ENCODE peak calls at places on chromosomes 13 and 19, in nine cellular contexts. One of them, this sample, is unnamed.

GRCh38 chr19:5138606-5139594 is 170.0 kb downstream of the KDM4B start:
- DNase-seq in PC-3: peak; percentile 57
- DNase-seq in fibroblast of lung: peak; percentile 92
- DNase-seq in colonic mucosa: peak; percentile 54
- DNase-seq in BJ: peak; percentile 46
- DNase-seq in ovary: no peak
- DNase-seq in pancreas: peak; percentile 15
- DNase-seq in kidney epithelial cell: no peak
- DNase-seq in stomach: peak; percentile 56
- DNase-seq in this sample: peak; percentile 25

GRCh38 chr19:17333611-17334413 is 843 bp downstream of the ANO8 start:
- DNase-seq in PC-3: peak; percentile 88
- DNase-seq in fibroblast of lung: peak; percentile 85
- DNase-seq in colonic mucosa: no peak
- DNase-seq in BJ: no peak
- DNase-seq in ovary: no peak
- DNase-seq in pancreas: no peak
- DNase-seq in kidney epithelial cell: peak; percentile 70
- DNase-seq in stomach: peak; percentile 64
- DNase-seq in this sample: peak; percentile 74

GRCh38 chr19:6739390-6739883 is at the start of gene TRIP10:
- DNase-seq in PC-3: peak; percentile 87
- DNase-seq in fibroblast of lung: peak; percentile 62
- DNase-seq in colonic mucosa: peak; percentile 89
- DNase-seq in BJ: no peak
- DNase-seq in ovary: peak; percentile 93
- DNase-seq in pancreas: peak; percentile 91
- DNase-seq in kidney epithelial cell: no peak
- DNase-seq in stomach: peak; percentile 90
- DNase-seq in this sample: no peak

GRCh38 chr13:112106467-112107141 is 39.7 kb downstream of the SOX1 start:
- DNase-seq in PC-3: no peak
- DNase-seq in fibroblast of lung: no peak
- DNase-seq in colonic mucosa: no peak
- DNase-seq in BJ: no peak
- DNase-seq in ovary: no peak
- DNase-seq in pancreas: no peak
- DNase-seq in kidney epithelial cell: no peak
- DNase-seq in stomach: no peak
- DNase-seq in this sample: no peak

GRCh38 chr19:3494051-3494450 is 6.4 kb downstream of the DOHH start:
- DNase-seq in PC-3: no peak
- DNase-seq in fibroblast of lung: no peak
- DNase-seq in colonic mucosa: no peak
- DNase-seq in BJ: no peak
- DNase-seq in ovary: no peak
- DNase-seq in pancreas: no peak
- DNase-seq in kidney epithelial cell: no peak
- DNase-seq in stomach: peak; percentile 62
- DNase-seq in this sample: no peak

GRCh38 chr13:21309542-21310172 is 133.2 kb downstream of the MRPL57 start:
- DNase-seq in PC-3: no peak
- DNase-seq in fibroblast of lung: no peak
- DNase-seq in colonic mucosa: no peak
- DNase-seq in BJ: no peak
- DNase-seq in ovary: no peak
- DNase-seq in pancreas: no peak
- DNase-seq in kidney epithelial cell: no peak
- DNase-seq in stomach: no peak
- DNase-seq in this sample: no peak

GRCh38 chr19:4061178-4061682 is 5.5 kb downstream of the ZBTB7A start:
- DNase-seq in PC-3: peak; percentile 51
- DNase-seq in fibroblast of lung: no peak
- DNase-seq in colonic mucosa: peak; percentile 97
- DNase-seq in BJ: no peak
- DNase-seq in ovary: peak; percentile 72
- DNase-seq in pancreas: peak; percentile 94
- DNase-seq in kidney epithelial cell: no peak
- DNase-seq in stomach: peak; percentile 93
- DNase-seq in this sample: peak; percentile 48

GRCh38 chr13:73870970-73871935 is 263.0 kb downstream of the KLF12 start:
- DNase-seq in PC-3: no peak
- DNase-seq in fibroblast of lung: peak; percentile 96
- DNase-seq in colonic mucosa: no peak
- DNase-seq in BJ: peak; percentile 35
- DNase-seq in ovary: peak; percentile 24
- DNase-seq in pancreas: no peak
- DNase-seq in kidney epithelial cell: peak; percentile 34
- DNase-seq in stomach: no peak
- DNase-seq in this sample: peak; percentile 13

GRCh38 chr13:67147257-67148218 is 82.6 kb downstream of the PCDH9 start:
- DNase-seq in PC-3: peak; percentile 14
- DNase-seq in fibroblast of lung: peak; percentile 85
- DNase-seq in colonic mucosa: no peak
- DNase-seq in BJ: peak; percentile 18
- DNase-seq in ovary: no peak
- DNase-seq in pancreas: no peak
- DNase-seq in kidney epithelial cell: peak; percentile 9
- DNase-seq in stomach: no peak
- DNase-seq in this sample: peak; percentile 35

GRCh38 chr13:85266331-85266730 is 532.9 kb downstream of the SLITRK6 start:
- DNase-seq in PC-3: peak; percentile 29
- DNase-seq in fibroblast of lung: no peak
- DNase-seq in colonic mucosa: no peak
- DNase-seq in BJ: no peak
- DNase-seq in ovary: no peak
- DNase-seq in pancreas: no peak
- DNase-seq in kidney epithelial cell: no peak
- DNase-seq in stomach: no peak
- DNase-seq in this sample: peak; percentile 47

GRCh38 chr13:39311619-39312018 is 273.4 kb downstream of the NHLRC3 start:
- DNase-seq in PC-3: no peak
- DNase-seq in fibroblast of lung: peak; percentile 42
- DNase-seq in colonic mucosa: no peak
- DNase-seq in BJ: no peak
- DNase-seq in ovary: no peak
- DNase-seq in pancreas: no peak
- DNase-seq in kidney epithelial cell: no peak
- DNase-seq in stomach: no peak
- DNase-seq in this sample: no peak

GRCh38 chr19:839146-839872 is 1.5 kb upstream of the PRTN3 start:
- DNase-seq in PC-3: no peak
- DNase-seq in fibroblast of lung: no peak
- DNase-seq in colonic mucosa: no peak
- DNase-seq in BJ: no peak
- DNase-seq in ovary: no peak
- DNase-seq in pancreas: no peak
- DNase-seq in kidney epithelial cell: no peak
- DNase-seq in stomach: no peak
- DNase-seq in this sample: no peak

GRCh38 chr13:51394724-51395123 is 55.2 kb downstream of the SERPINE3 start:
- DNase-seq in PC-3: no peak
- DNase-seq in fibroblast of lung: no peak
- DNase-seq in colonic mucosa: no peak
- DNase-seq in BJ: no peak
- DNase-seq in ovary: no peak
- DNase-seq in pancreas: no peak
- DNase-seq in kidney epithelial cell: no peak
- DNase-seq in stomach: no peak
- DNase-seq in this sample: no peak

GRCh38 chr13:90835826-90836225 is 511.7 kb upstream of the MIR17HG start:
- DNase-seq in PC-3: no peak
- DNase-seq in fibroblast of lung: no peak
- DNase-seq in colonic mucosa: no peak
- DNase-seq in BJ: no peak
- DNase-seq in ovary: no peak
- DNase-seq in pancreas: no peak
- DNase-seq in kidney epithelial cell: no peak
- DNase-seq in stomach: no peak
- DNase-seq in this sample: no peak

GRCh38 chr19:5913739-5914357 is at the start of gene CAPS:
- DNase-seq in PC-3: peak; percentile 97
- DNase-seq in fibroblast of lung: peak; percentile 64
- DNase-seq in colonic mucosa: peak; percentile 76
- DNase-seq in BJ: no peak
- DNase-seq in ovary: no peak
- DNase-seq in pancreas: peak; percentile 82
- DNase-seq in kidney epithelial cell: peak; percentile 62
- DNase-seq in stomach: peak; percentile 91
- DNase-seq in this sample: peak; percentile 64

GRCh38 chr13:111658150-111659100 is 338.0 kb downstream of the TEX29 start:
- DNase-seq in PC-3: no peak
- DNase-seq in fibroblast of lung: no peak
- DNase-seq in colonic mucosa: no peak
- DNase-seq in BJ: no peak
- DNase-seq in ovary: no peak
- DNase-seq in pancreas: no peak
- DNase-seq in kidney epithelial cell: no peak
- DNase-seq in stomach: no peak
- DNase-seq in this sample: no peak

GRCh38 chr13:30446122-30446500 is 19.6 kb downstream of the HMGB1 start:
- DNase-seq in PC-3: no peak
- DNase-seq in fibroblast of lung: no peak
- DNase-seq in colonic mucosa: no peak
- DNase-seq in BJ: no peak
- DNase-seq in ovary: no peak
- DNase-seq in pancreas: no peak
- DNase-seq in kidney epithelial cell: no peak
- DNase-seq in stomach: no peak
- DNase-seq in this sample: no peak
- H3K4me3 ChIP-seq in PC-3: no peak overlapping the region
- H3K4me3 ChIP-seq in fibroblast of lung: peak overlapping the region; percentile 10
- H3K4me3 ChIP-seq in colonic mucosa: peak overlapping the region; percentile 37
- H3K4me3 ChIP-seq in BJ: no peak overlapping the region
- H3K4me3 ChIP-seq in ovary: peak overlapping the region; percentile 43
- H3K4me3 ChIP-seq in pancreas: peak overlapping the region; percentile 30
- H3K4me3 ChIP-seq in kidney epithelial cell: peak overlapping the region; percentile 19
- H3K4me3 ChIP-seq in stomach: peak overlapping the region; percentile 35
- H3K4me3 ChIP-seq in this sample: no peak overlapping the region

GRCh38 chr19:30227661-30228112 is 144.5 kb upstream of the ZNF536 start:
- DNase-seq in PC-3: peak; percentile 48
- DNase-seq in fibroblast of lung: peak; percentile 59
- DNase-seq in colonic mucosa: peak; percentile 67
- DNase-seq in BJ: no peak
- DNase-seq in ovary: peak; percentile 59
- DNase-seq in pancreas: peak; percentile 67
- DNase-seq in kidney epithelial cell: no peak
- DNase-seq in stomach: peak; percentile 33
- DNase-seq in this sample: no peak

GRCh38 chr19:30229524-30230174 is 142.5 kb upstream of the ZNF536 start:
- DNase-seq in PC-3: no peak
- DNase-seq in fibroblast of lung: no peak
- DNase-seq in colonic mucosa: no peak
- DNase-seq in BJ: no peak
- DNase-seq in ovary: no peak
- DNase-seq in pancreas: no peak
- DNase-seq in kidney epithelial cell: no peak
- DNase-seq in stomach: no peak
- DNase-seq in this sample: no peak

GRCh38 chr19:30227071-30227621 is 145.0 kb upstream of the ZNF536 start:
- DNase-seq in PC-3: no peak
- DNase-seq in fibroblast of lung: no peak
- DNase-seq in colonic mucosa: no peak
- DNase-seq in BJ: no peak
- DNase-seq in ovary: no peak
- DNase-seq in pancreas: no peak
- DNase-seq in kidney epithelial cell: no peak
- DNase-seq in stomach: no peak
- DNase-seq in this sample: no peak

GRCh38 chr19:30228113-30228725 is 144.0 kb upstream of the ZNF536 start:
- DNase-seq in PC-3: no peak
- DNase-seq in fibroblast of lung: no peak
- DNase-seq in colonic mucosa: no peak
- DNase-seq in BJ: no peak
- DNase-seq in ovary: no peak
- DNase-seq in pancreas: no peak
- DNase-seq in kidney epithelial cell: no peak
- DNase-seq in stomach: no peak
- DNase-seq in this sample: no peak

DNA sequence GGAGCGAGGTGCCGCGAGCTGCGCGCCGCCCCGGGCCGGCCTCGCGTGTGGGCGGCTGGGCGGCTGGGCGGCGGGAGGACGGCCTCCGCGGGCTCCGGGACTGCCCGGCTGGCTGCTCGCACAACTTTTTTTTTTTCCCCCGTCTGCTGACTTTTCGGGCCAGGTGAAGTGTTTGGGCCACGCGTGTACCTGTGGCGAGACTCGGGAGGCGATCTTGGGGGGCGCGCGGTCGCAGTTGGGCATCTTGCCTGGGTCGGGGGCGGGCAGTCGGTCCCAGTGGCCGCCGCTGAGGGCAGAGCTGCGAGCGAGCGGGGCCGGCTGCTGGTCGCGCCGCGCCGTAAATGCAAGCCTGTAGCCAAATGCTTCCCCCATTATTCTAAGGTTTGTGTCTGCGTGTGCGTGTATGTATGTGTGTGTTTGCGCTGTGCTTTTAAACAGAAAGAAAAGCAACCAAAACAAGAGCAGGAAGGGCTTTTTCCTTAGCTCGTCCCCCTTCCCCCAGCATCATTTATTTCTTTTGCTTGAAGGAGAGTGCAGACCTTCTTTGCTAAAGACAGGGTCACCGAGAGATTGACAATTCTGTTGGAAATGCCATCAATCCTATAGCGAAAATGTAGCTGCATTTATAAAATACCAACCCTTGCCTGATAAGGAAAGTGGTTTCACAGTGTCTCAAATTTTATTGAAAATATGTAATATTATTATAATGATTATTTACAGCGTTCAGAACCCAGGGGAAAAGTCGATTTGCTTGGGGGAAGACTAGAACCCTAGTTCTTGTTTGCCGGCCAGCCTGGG is 143.3 kb upstream of the ZNF536 start:
- DNase-seq in PC-3: no peak
- DNase-seq in fibroblast of lung: no peak
- DNase-seq in colonic mucosa: no peak
- DNase-seq in BJ: no peak
- DNase-seq in ovary: no peak
- DNase-seq in pancreas: no peak
- DNase-seq in kidney epithelial cell: no peak
- DNase-seq in stomach: no peak
- DNase-seq in this sample: no peak
- H3K27me3 ChIP-seq in PC-3: peaks cover 48% of the 10 kb centered on the region
- H3K27me3 ChIP-seq in fibroblast of lung: peaks cover 13% of the 10 kb centered on the region
- H3K27me3 ChIP-seq in colonic mucosa: peaks cover 56% of the 10 kb centered on the region
- H3K27me3 ChIP-seq in BJ: peaks cover 18% of the 10 kb centered on the region
- H3K27me3 ChIP-seq in ovary: no peaks in the 10 kb centered on the region
- H3K27me3 ChIP-seq in pancreas: no peaks in the 10 kb centered on the region
- H3K27me3 ChIP-seq in kidney epithelial cell: peaks cover 55% of the 10 kb centered on the region
- H3K27me3 ChIP-seq in stomach: peaks cover 8% of the 10 kb centered on the region
- H3K27me3 ChIP-seq in this sample: peaks cover 24% of the 10 kb centered on the region

GRCh38 chr13:42039946-42040729 is 8.3 kb upstream of the DGKH start:
- DNase-seq in PC-3: peak; percentile 76
- DNase-seq in fibroblast of lung: peak; percentile 87
- DNase-seq in colonic mucosa: peak; percentile 95
- DNase-seq in BJ: no peak
- DNase-seq in ovary: peak; percentile 92
- DNase-seq in pancreas: peak; percentile 84
- DNase-seq in kidney epithelial cell: no peak
- DNase-seq in stomach: peak; percentile 91
- DNase-seq in this sample: peak; percentile 63
- TF ChIP-seq CTCF in PC-3: no peak
- TF ChIP-seq CTCF in fibroblast of lung: no peak
- TF ChIP-seq CTCF in colonic mucosa: no peak
- TF ChIP-seq CTCF in BJ: no peak
- TF ChIP-seq CTCF in ovary: no peak
- TF ChIP-seq CTCF in pancreas: no peak
- TF ChIP-seq CTCF in kidney epithelial cell: no peak
- TF ChIP-seq CTCF in stomach: no peak
- TF ChIP-seq CTCF in this sample: no peak

GRCh38 chr19:41299046-41299754 is 10.8 kb upstream of the CCDC97 start:
- DNase-seq in PC-3: no peak
- DNase-seq in fibroblast of lung: peak; percentile 13
- DNase-seq in colonic mucosa: no peak
- DNase-seq in BJ: no peak
- DNase-seq in ovary: no peak
- DNase-seq in pancreas: no peak
- DNase-seq in kidney epithelial cell: no peak
- DNase-seq in stomach: no peak
- DNase-seq in this sample: no peak
- H3K4me3 ChIP-seq in PC-3: no peak overlapping the region
- H3K4me3 ChIP-seq in fibroblast of lung: no peak overlapping the region
- H3K4me3 ChIP-seq in colonic mucosa: no peak overlapping the region
- H3K4me3 ChIP-seq in BJ: no peak overlapping the region
- H3K4me3 ChIP-seq in ovary: no peak overlapping the region
- H3K4me3 ChIP-seq in pancreas: no peak overlapping the region
- H3K4me3 ChIP-seq in kidney epithelial cell: no peak overlapping the region
- H3K4me3 ChIP-seq in stomach: no peak overlapping the region
- H3K4me3 ChIP-seq in this sample: no peak overlapping the region

This sample was measured in bronchial epithelial cell.